ENCODE peak calls at places on chromosome 2, in nine cellular contexts. F, Z, N, C, R, T, J, M and G are unnamed samples.

GRCh38 chr2:42234056-42234455 is 64.9 kb downstream of the EML4 start:
- DNase-seq in F (no peak), Z (no peak), N (no peak), C (no peak), R (no peak), T (no peak), J (peak), M (no peak), G (no peak)

GRCh38 chr2:122191331-122191730 is 435.9 kb downstream of the TSN start:
- DNase-seq in F (no peak), Z (peak), N (peak), C (no peak), R (no peak), T (peak), J (no peak), M (peak), G (peak)

GRCh38 chr2:10331702-10332401 is 29.1 kb downstream of the HPCAL1 start:
- DNase-seq in F (no peak), Z (no peak), N (no peak), C (no peak), R (no peak), T (no peak), J (no peak), M (no peak), G (no peak)

GRCh38 chr2:121429119-121429903 is 101.4 kb upstream of the RNU4ATAC start:
- DNase-seq in F (no peak), Z (no peak), N (no peak), C (no peak), R (no peak), T (no peak), J (peak), M (peak), G (no peak)

GRCh38 chr2:168758970-168759820 is 43.2 kb upstream of the NOSTRIN start:
- DNase-seq in F (peak), Z (no peak), N (no peak), C (no peak), R (peak), T (no peak), J (no peak), M (peak), G (no peak)

GRCh38 chr2:126982935-126983334 is 84.2 kb downstream of the TEX51 start:
- DNase-seq in F (no peak), Z (no peak), N (no peak), C (no peak), R (no peak), T (no peak), J (no peak), M (no peak), G (no peak)

GRCh38 chr2:227292314-227292713 is 32.7 kb upstream of the MFF start:
- DNase-seq in F (no peak), Z (no peak), N (no peak), C (no peak), R (no peak), T (no peak), J (no peak), M (no peak), G (no peak)

GRCh38 chr2:158486970-158487325 is 30.2 kb downstream of the PKP4 start:
- DNase-seq in F (no peak), Z (no peak), N (no peak), C (no peak), R (no peak), T (no peak), J (no peak), M (peak), G (no peak)

GRCh38 chr2:96856776-96857673 is 791 bp downstream of the ANKRD39 start:
- DNase-seq in F (peak), Z (no peak), N (no peak), C (no peak), R (no peak), T (no peak), J (no peak), M (peak), G (no peak)

GRCh38 chr2:214450118-214450894 is 39.5 kb downstream of the VWC2L start:
- DNase-seq in F (no peak), Z (no peak), N (no peak), C (no peak), R (no peak), T (no peak), J (no peak), M (no peak), G (no peak)

GRCh38 chr2:108945969-108946368 is 43.1 kb downstream of the EDAR start:
- DNase-seq in F (no peak), Z (no peak), N (no peak), C (no peak), R (no peak), T (no peak), J (no peak), M (no peak), G (no peak)

GRCh38 chr2:44801676-44802408 is 139.7 kb upstream of the SIX3 start:
- DNase-seq in F (no peak), Z (peak), N (no peak), C (no peak), R (no peak), T (peak), J (no peak), M (peak), G (no peak)

GRCh38 chr2:183678908-183679307 is 554.7 kb downstream of the NUP35 start:
- DNase-seq in F (no peak), Z (no peak), N (no peak), C (no peak), R (no peak), T (no peak), J (no peak), M (no peak), G (no peak)

GRCh38 chr2:206260427-206261012 is 13.9 kb upstream of the ZDBF2 start:
- DNase-seq in F (no peak), Z (no peak), N (no peak), C (no peak), R (no peak), T (peak), J (no peak), M (peak), G (no peak)

GRCh38 chr2:241775223-241776177 is 1.1 kb upstream of the GAL3ST2 start:
- DNase-seq in F (no peak), Z (no peak), N (no peak), C (no peak), R (no peak), T (peak), J (no peak), M (no peak), G (peak)

GRCh38 chr2:128228894-128229293 is 89.8 kb downstream of the HS6ST1 start:
- DNase-seq in F (no peak), Z (no peak), N (no peak), C (no peak), R (no peak), T (no peak), J (no peak), M (peak), G (no peak)

GRCh38 chr2:56151841-56152240 is 31.9 kb upstream of the CCDC85A start:
- DNase-seq in F (no peak), Z (no peak), N (no peak), C (no peak), R (no peak), T (no peak), J (no peak), M (no peak), G (no peak)

GRCh38 chr2:133342283-133342895 is 225.9 kb downstream of the NCKAP5 start:
- DNase-seq in F (no peak), Z (no peak), N (no peak), C (no peak), R (no peak), T (no peak), J (no peak), M (no peak), G (no peak)

GRCh38 chr2:181005809-181006208 is 25.4 kb downstream of the UBE2E3 start:
- DNase-seq in F (no peak), Z (no peak), N (no peak), C (no peak), R (no peak), T (no peak), J (no peak), M (no peak), G (no peak)

GRCh38 chr2:69133898-69134297 is 120.9 kb downstream of the ANTXR1 start:
- DNase-seq in F (no peak), Z (no peak), N (no peak), C (no peak), R (no peak), T (no peak), J (no peak), M (no peak), G (no peak)

GRCh38 chr2:29662841-29663240 is 258.5 kb downstream of the ALK start:
- DNase-seq in F (no peak), Z (no peak), N (no peak), C (no peak), R (no peak), T (no peak), J (no peak), M (peak), G (no peak)

GRCh38 chr2:222000326-222000725 is 298.5 kb downstream of the PAX3 start:
- DNase-seq in F (no peak), Z (no peak), N (no peak), C (no peak), R (no peak), T (no peak), J (peak), M (peak), G (no peak)

GRCh38 chr2:31428001-31428418 is 13.5 kb upstream of the XDH start:
- DNase-seq in F (no peak), Z (no peak), N (no peak), C (no peak), R (no peak), T (no peak), J (no peak), M (peak), G (no peak)

GRCh38 chr2:74584088-74584645 is 29.6 kb downstream of the DOK1 start:
- DNase-seq in F (no peak), Z (no peak), N (no peak), C (no peak), R (no peak), T (no peak), J (no peak), M (peak), G (no peak)

GRCh38 chr2:45935791-45936622 is 284.5 kb downstream of the PRKCE start:
- DNase-seq in F (peak), Z (peak), N (peak), C (peak), R (peak), T (peak), J (peak), M (peak), G (peak)

GRCh38 chr2:207487650-207488315 is 42.0 kb upstream of the CREB1 start:
- DNase-seq in F (no peak), Z (no peak), N (no peak), C (no peak), R (no peak), T (no peak), J (peak), M (peak), G (no peak)

GRCh38 chr2:26489213-26489850 is 11.4 kb upstream of the OTOF start:
- DNase-seq in F (no peak), Z (no peak), N (no peak), C (no peak), R (no peak), T (no peak), J (no peak), M (no peak), G (no peak)

GRCh38 chr2:61967262-61967661 is 61.8 kb downstream of the COMMD1 start:
- DNase-seq in F (no peak), Z (no peak), N (no peak), C (no peak), R (no peak), T (no peak), J (no peak), M (no peak), G (no peak)

GRCh38 chr2:191166111-191166755 is 15.4 kb upstream of the STAT4 start:
- DNase-seq in F (no peak), Z (no peak), N (no peak), C (no peak), R (no peak), T (no peak), J (no peak), M (peak), G (no peak)

GRCh38 chr2:231000211-231000904 is 4.4 kb downstream of the SPATA3 start:
- DNase-seq in F (no peak), Z (no peak), N (no peak), C (no peak), R (no peak), T (no peak), J (no peak), M (no peak), G (no peak)

GRCh38 chr2:36270758-36271157 is 84.8 kb upstream of the CRIM1 start:
- DNase-seq in F (no peak), Z (no peak), N (no peak), C (no peak), R (no peak), T (no peak), J (no peak), M (no peak), G (no peak)

GRCh38 chr2:96906719-96907404 is 37.0 kb upstream of the SEMA4C start:
- DNase-seq in F (peak), Z (no peak), N (no peak), C (peak), R (peak), T (no peak), J (no peak), M (peak), G (no peak)

GRCh38 chr2:84388133-84388532 is 70.9 kb downstream of the SUCLG1 start:
- DNase-seq in F (no peak), Z (no peak), N (no peak), C (no peak), R (no peak), T (no peak), J (no peak), M (no peak), G (no peak)

GRCh38 chr2:51335072-51336058 is 303.4 kb upstream of the NRXN1 start:
- DNase-seq in F (no peak), Z (no peak), N (no peak), C (no peak), R (no peak), T (no peak), J (no peak), M (no peak), G (no peak)

GRCh38 chr2:37297632-37298031 is 27.0 kb downstream of the PRKD3 start:
- DNase-seq in F (no peak), Z (no peak), N (no peak), C (no peak), R (no peak), T (no peak), J (no peak), M (no peak), G (no peak)

DNA sequence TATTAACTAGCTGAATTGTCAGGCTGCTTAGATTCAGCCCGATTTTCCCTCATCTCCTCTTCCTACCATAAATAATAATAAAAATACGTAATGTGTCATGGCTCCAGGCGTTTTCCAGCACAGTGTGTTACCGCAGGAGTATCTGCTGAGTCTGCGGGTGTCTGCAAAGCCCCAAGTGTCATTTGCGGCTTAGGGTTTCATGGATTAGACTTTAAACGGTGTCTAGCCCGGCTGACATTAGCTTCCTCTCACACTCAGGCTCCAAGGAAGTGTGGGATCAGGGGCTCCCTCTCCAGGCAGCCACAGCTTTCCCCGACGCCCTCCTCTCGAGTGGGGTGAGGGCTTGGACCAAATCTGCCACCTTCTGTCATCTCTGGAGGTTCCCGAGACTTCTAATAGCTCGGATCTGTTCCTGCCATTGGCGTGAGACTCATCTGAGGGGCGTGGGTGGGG is 14.1 kb upstream of the HOXD1 start:
- DNase-seq in F (peak), Z (no peak), N (no peak), C (no peak), R (peak), T (no peak), J (no peak), M (no peak), G (peak)
- TF ChIP-seq CTCF in F (no peak), Z (no peak), N (no peak), C (no peak), R (no peak), T (no peak), J (no peak), M (no peak), G (no peak)

DNA sequence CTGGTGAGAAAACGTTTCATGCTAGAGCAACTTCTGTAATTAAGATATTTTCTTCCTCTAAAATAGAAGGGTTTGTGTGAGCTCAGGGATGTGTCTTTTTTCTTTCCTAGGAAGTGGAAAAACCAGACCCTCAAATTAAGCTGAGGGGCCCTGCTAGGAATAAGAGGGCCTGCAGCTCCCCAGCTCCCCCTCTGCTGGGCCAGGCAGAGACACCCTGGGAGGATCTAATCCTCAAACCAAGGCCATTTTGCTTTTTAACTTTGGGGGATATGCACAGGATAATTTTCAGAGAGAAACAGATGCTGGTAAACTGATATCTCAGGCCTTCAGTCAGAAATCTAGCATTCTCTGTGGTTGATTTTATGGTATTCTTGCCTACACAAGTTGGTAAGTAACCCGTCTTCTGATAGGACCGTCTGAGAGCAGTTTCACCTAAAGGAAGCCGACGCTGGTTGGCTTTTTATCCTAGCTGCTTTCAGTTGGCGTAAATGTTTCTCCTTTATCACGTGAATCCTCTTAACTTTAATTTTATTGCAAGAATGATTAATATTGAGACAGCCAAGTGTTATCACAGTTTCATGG is 34.8 kb downstream of the SNTG2 start:
- DNase-seq in F (no peak), Z (no peak), N (no peak), C (no peak), R (no peak), T (no peak), J (no peak), M (no peak), G (no peak)
- TF ChIP-seq CTCF in F (no peak), Z (no peak), N (no peak), C (no peak), R (no peak), T (no peak), J (no peak), M (no peak), G (no peak)

GRCh38 chr2:232028071-232028470 is 66.6 kb downstream of the DIS3L2 start:
- DNase-seq in F (no peak), Z (no peak), N (no peak), C (no peak), R (no peak), T (no peak), J (no peak), M (peak), G (no peak)

GRCh38 chr2:232027530-232027929 is 66.0 kb downstream of the DIS3L2 start:
- DNase-seq in F (no peak), Z (no peak), N (no peak), C (no peak), R (no peak), T (no peak), J (no peak), M (peak), G (no peak)

GRCh38 chr2:232028631-232029030 is 67.1 kb downstream of the DIS3L2 start:
- DNase-seq in F (no peak), Z (no peak), N (no peak), C (no peak), R (no peak), T (no peak), J (no peak), M (peak), G (no peak)

GRCh38 chr2:232029336-232029735 is 67.8 kb downstream of the DIS3L2 start:
- DNase-seq in F (no peak), Z (no peak), N (no peak), C (no peak), R (no peak), T (no peak), J (no peak), M (no peak), G (no peak)

GRCh38 chr2:232030229-232030628 is 68.7 kb downstream of the DIS3L2 start:
- DNase-seq in F (no peak), Z (no peak), N (no peak), C (no peak), R (no peak), T (no peak), J (no peak), M (no peak), G (no peak)
- TF ChIP-seq CTCF in F (no peak), Z (peak), N (peak), C (no peak), R (no peak), T (peak), J (peak), M (peak), G (no peak)

GRCh38 chr2:111663471-111663951 is 220.5 kb downstream of the ANAPC1 start:
- DNase-seq in F (no peak), Z (no peak), N (no peak), C (no peak), R (no peak), T (no peak), J (no peak), M (peak), G (no peak)
- TF ChIP-seq CTCF in F (no peak), Z (no peak), N (no peak), C (no peak), R (no peak), T (no peak), J (peak), M (peak), G (no peak)

DNA sequence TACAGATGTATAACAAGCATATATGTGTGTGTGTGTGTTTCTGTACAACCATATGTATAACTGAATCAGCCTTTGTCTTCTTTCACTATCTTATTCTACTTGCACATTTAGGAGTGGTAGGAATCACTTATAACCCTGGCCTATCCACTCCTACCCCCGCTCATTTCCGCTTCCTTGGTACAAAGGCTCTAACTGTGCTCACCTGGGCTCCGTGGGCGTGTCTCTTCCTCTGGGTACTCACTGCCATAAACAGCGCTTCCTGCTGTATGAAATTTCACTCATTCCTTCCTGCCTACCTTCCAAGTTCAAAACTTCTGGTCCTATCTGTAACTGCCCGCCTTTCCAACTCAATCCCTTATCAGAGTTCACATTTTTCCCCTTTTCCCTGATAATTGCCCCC is 815.5 kb downstream of the EPHA4 start:
- DNase-seq in F (no peak), Z (no peak), N (no peak), C (no peak), R (no peak), T (no peak), J (no peak), M (no peak), G (no peak)
- TF ChIP-seq CTCF in F (no peak), Z (no peak), N (no peak), C (no peak), R (no peak), T (no peak), J (no peak), M (no peak), G (no peak)